ENCODE peak calls at places on chromosome 21, in nine cellular contexts. A is head of caudate nucleus; D is WERI-Rb-1; W is myocyte; S is CD8-positive, alpha-beta memory T cell; O is islet precursor cell; N is EL; R is heart right ventricle; H is G401. L is an unnamed sample.

GRCh38 chr21:36122977-36123376 is 11.9 kb upstream of the CBR3 start:
- DNase-seq in A (no peak), D (peak), W (no peak), S (no peak), O (no peak), N (no peak), R (no peak), H (no peak), L (no peak)

GRCh38 chr21:16169102-16169511 is 439.3 kb downstream of the USP25 start:
- DNase-seq in A (no peak), D (no peak), W (no peak), S (no peak), O (no peak), N (peak), R (no peak), H (no peak), L (no peak)

GRCh38 chr21:15894596-15894995 is 164.8 kb downstream of the USP25 start:
- DNase-seq in A (no peak), D (no peak), W (peak), S (no peak), O (no peak), N (peak), R (no peak), H (peak), L (peak)

GRCh38 chr21:26519142-26519541 is 53.9 kb downstream of the CYYR1 start:
- DNase-seq in A (no peak), D (no peak), W (no peak), S (no peak), O (no peak), N (no peak), R (no peak), H (no peak), L (no peak)

GRCh38 chr21:46667735-46668380 is 32.4 kb downstream of the PRMT2 start:
- DNase-seq in A (no peak), D (peak), W (peak), S (no peak), O (peak), N (peak), R (no peak), H (no peak), L (no peak)

GRCh38 chr21:45363921-45364463 is 41.0 kb upstream of the COL18A1 start:
- DNase-seq in A (peak), D (no peak), W (peak), S (no peak), O (peak), N (peak), R (peak), H (peak), L (peak)

GRCh38 chr21:45150630-45151265 is 76.4 kb downstream of the ADARB1 start:
- DNase-seq in A (no peak), D (no peak), W (peak), S (no peak), O (peak), N (no peak), R (no peak), H (no peak), L (no peak)

GRCh38 chr21:37695111-37695510 is 221.1 kb downstream of the KCNJ6 start:
- DNase-seq in A (no peak), D (no peak), W (peak), S (no peak), O (no peak), N (no peak), R (no peak), H (no peak), L (no peak)

GRCh38 chr21:13854638-13855037 is 245.1 kb downstream of the POTED start:
- DNase-seq in A (no peak), D (no peak), W (no peak), S (no peak), O (no peak), N (no peak), R (no peak), H (no peak), L (no peak)

GRCh38 chr21:38760017-38760761 is 45.5 kb upstream of the ETS2 start:
- DNase-seq in A (no peak), D (peak), W (no peak), S (no peak), O (peak), N (no peak), R (no peak), H (no peak), L (no peak)

GRCh38 chr21:29372063-29372802 is 73.5 kb downstream of the BACH1 start:
- DNase-seq in A (peak), D (peak), W (peak), S (peak), O (peak), N (peak), R (peak), H (peak), L (peak)

GRCh38 chr21:38477241-38477640 is 21.0 kb downstream of the ERG start:
- DNase-seq in A (no peak), D (no peak), W (peak), S (no peak), O (no peak), N (no peak), R (no peak), H (no peak), L (no peak)

GRCh38 chr21:20971296-20971921 is 26.8 kb upstream of the NCAM2 start:
- DNase-seq in A (peak), D (peak), W (peak), S (no peak), O (no peak), N (peak), R (no peak), H (peak), L (peak)

GRCh38 chr21:44515359-44516165 is 24.4 kb downstream of the KRTAP10-1 start:
- DNase-seq in A (no peak), D (no peak), W (no peak), S (no peak), O (no peak), N (no peak), R (no peak), H (no peak), L (no peak)

GRCh38 chr21:40466893-40467483 is 380.0 kb downstream of the DSCAM start:
- DNase-seq in A (no peak), D (peak), W (no peak), S (no peak), O (no peak), N (peak), R (peak), H (peak), L (no peak)

GRCh38 chr21:40678681-40679284 is 168.2 kb downstream of the DSCAM start:
- DNase-seq in A (no peak), D (no peak), W (no peak), S (no peak), O (no peak), N (no peak), R (no peak), H (no peak), L (no peak)

GRCh38 chr21:27248791-27249190 is 281.9 kb upstream of the ADAMTS5 start:
- DNase-seq in A (no peak), D (no peak), W (no peak), S (no peak), O (no peak), N (no peak), R (no peak), H (no peak), L (no peak)

GRCh38 chr21:44378646-44379581 is 25.5 kb downstream of the TRPM2 start:
- DNase-seq in A (no peak), D (no peak), W (no peak), S (no peak), O (peak), N (no peak), R (no peak), H (no peak), L (no peak)

L was measured in glomerular endothelial cell.